ENCODE peak calls at places on chromosomes 1 and 21, in five cellular contexts. P is thoracic aorta, H is kidney epithelial cell, Z is NB4, B is Calu3. I is an unnamed sample.

GRCh38 chr1:225567789-225568188 is 85.1 kb downstream of the ENAH start:
- DNase-seq in P (no peak), H (no peak), Z (peak), B (no peak), I (no peak)

GRCh38 chr1:60978421-60979357 is 103.7 kb upstream of the NFIA start:
- DNase-seq in P (no peak), H (no peak), Z (peak), B (peak), I (no peak)

GRCh38 chr1:204484948-204485347 is 9.7 kb downstream of the PIK3C2B start:
- DNase-seq in P (no peak), H (no peak), Z (no peak), B (no peak), I (no peak)

GRCh38 chr1:171712341-171712740 is 29.5 kb downstream of the VAMP4 start:
- DNase-seq in P (no peak), H (no peak), Z (no peak), B (no peak), I (no peak)

GRCh38 chr1:24119859-24120756 is 8.2 kb upstream of the MYOM3 start:
- DNase-seq in P (no peak), H (peak), Z (no peak), B (no peak), I (no peak)

GRCh38 chr1:85656256-85656655 is 52.0 kb downstream of the ZNHIT6 start:
- DNase-seq in P (no peak), H (no peak), Z (no peak), B (no peak), I (no peak)

GRCh38 chr1:90371106-90371813 is 345.8 kb downstream of the BARHL2 start:
- DNase-seq in P (no peak), H (no peak), Z (peak), B (no peak), I (no peak)

GRCh38 chr1:31785947-31786290 is 21.8 kb upstream of the ADGRB2 start:
- DNase-seq in P (no peak), H (no peak), Z (no peak), B (no peak), I (peak)

GRCh38 chr1:168469690-168470089 is 74.1 kb downstream of the XCL2 start:
- DNase-seq in P (peak), H (no peak), Z (peak), B (peak), I (peak)

GRCh38 chr21:38505654-38506523 is 7.6 kb upstream of the ERG start:
- DNase-seq in P (no peak), H (no peak), Z (peak), B (peak), I (no peak)

GRCh38 chr1:59136541-59137335 is 160.2 kb upstream of the FGGY start:
- DNase-seq in P (no peak), H (no peak), Z (no peak), B (peak), I (no peak)

GRCh38 chr1:91755176-91755575 is 130.8 kb downstream of the TGFBR3 start:
- DNase-seq in P (no peak), H (no peak), Z (no peak), B (no peak), I (no peak)

GRCh38 chr1:244413736-244414135 is 38.0 kb downstream of the ADSS2 start:
- DNase-seq in P (no peak), H (no peak), Z (no peak), B (no peak), I (no peak)

GRCh38 chr21:34915364-34915834 is 133.7 kb downstream of the RUNX1 start:
- DNase-seq in P (no peak), H (no peak), Z (no peak), B (no peak), I (no peak)

GRCh38 chr1:9809122-9809521 is 14.6 kb downstream of the CLSTN1 start:
- DNase-seq in P (no peak), H (no peak), Z (no peak), B (no peak), I (no peak)

GRCh38 chr1:180544050-180544449 is 14.7 kb upstream of the OVAAL start:
- DNase-seq in P (no peak), H (no peak), Z (no peak), B (no peak), I (no peak)

GRCh38 chr1:180586671-180587155 is 27.9 kb downstream of the OVAAL start:
- DNase-seq in P (no peak), H (peak), Z (no peak), B (peak), I (no peak)

GRCh38 chr1:195761102-195761501 is 847.1 kb downstream of the KCNT2 start:
- DNase-seq in P (no peak), H (no peak), Z (no peak), B (no peak), I (no peak)

GRCh38 chr1:37094302-37094701 is 60.0 kb upstream of the GRIK3 start:
- DNase-seq in P (no peak), H (no peak), Z (no peak), B (no peak), I (no peak)

GRCh38 chr1:117232551-117232950 is 21.8 kb upstream of the VTCN1 start:
- DNase-seq in P (no peak), H (no peak), Z (no peak), B (no peak), I (no peak)

GRCh38 chr1:214658785-214659184 is 55.8 kb downstream of the CENPF start:
- DNase-seq in P (no peak), H (peak), Z (no peak), B (peak), I (no peak)

GRCh38 chr1:221761354-221762002 is 19.6 kb upstream of the DUSP10 start:
- DNase-seq in P (no peak), H (no peak), Z (no peak), B (no peak), I (no peak)
- TF ChIP-seq CTCF in P (no peak), H (no peak), Z (no peak), B (no peak), I (no peak)

DNA sequence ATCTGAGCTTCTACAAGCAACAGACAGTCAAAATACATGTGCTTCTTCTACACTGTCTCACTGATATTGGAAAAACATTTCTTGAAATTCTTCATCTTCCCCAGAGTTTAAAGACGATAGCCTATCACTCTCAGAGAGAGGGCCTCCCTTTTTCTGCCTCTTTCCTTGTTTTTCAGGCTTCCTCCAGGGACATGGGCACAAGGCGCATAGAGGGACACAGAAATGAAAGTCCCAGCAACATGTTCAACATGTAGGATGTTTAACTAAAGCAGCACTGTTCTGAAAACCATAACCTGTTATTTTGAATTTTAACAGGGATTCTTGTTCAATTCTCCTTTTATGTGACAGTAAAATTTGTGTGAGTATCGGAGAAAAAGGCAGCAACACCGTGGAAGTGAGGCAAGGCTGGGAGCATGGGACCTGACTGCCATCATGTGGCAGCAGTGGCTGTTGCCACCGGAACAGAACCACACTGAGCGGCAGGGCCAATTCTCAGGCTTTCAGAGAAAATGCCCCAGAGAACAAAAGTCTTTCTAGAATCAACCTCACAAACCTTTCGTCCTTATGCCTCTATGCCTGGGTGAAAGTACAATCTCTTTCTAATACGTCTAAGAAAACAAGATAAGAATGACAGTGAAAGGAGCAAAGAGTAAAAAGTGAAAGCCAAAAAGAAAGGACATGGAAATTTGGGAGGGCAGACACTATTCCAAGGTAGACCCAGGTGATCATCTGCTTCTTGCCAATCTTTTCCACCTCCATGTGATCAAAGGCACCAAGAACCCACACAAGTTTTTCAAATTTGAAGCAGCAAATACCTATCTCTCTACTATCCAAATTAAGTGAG is 54.5 kb downstream of the PCNX2 start:
- DNase-seq in P (no peak), H (no peak), Z (peak), B (peak), I (peak)
- TF ChIP-seq CTCF in P (peak), H (peak), Z (peak), B (peak), I (peak)

DNA sequence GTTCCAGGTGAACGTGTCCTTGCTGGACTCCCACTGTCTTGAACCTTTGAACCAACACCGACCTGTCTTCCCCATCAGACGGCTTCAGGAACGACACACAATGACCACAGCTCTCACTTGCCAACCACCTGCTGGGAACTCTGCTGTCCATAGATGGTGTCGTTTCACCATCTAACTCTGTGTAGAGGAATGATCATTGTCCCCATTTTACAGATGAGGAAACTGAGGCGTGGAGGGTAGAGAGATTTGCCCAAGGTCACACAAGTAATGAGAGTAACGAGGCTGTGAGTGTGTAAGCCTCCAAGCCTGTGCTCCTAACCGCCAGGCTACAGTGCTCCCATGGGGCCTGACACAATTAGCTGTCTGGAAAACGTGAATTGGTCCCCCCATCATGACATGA is 9.9 kb upstream of the PLEKHG5 start:
- DNase-seq in P (no peak), H (no peak), Z (no peak), B (no peak), I (no peak)
- TF ChIP-seq CTCF in P (no peak), H (no peak), Z (no peak), B (no peak), I (no peak)

GRCh38 chr1:154320882-154321608 is at the start of gene AQP10:
- DNase-seq in P (no peak), H (no peak), Z (no peak), B (no peak), I (no peak)
- TF ChIP-seq CTCF in P (no peak), H (no peak), Z (no peak), B (no peak), I (no peak)

DNA sequence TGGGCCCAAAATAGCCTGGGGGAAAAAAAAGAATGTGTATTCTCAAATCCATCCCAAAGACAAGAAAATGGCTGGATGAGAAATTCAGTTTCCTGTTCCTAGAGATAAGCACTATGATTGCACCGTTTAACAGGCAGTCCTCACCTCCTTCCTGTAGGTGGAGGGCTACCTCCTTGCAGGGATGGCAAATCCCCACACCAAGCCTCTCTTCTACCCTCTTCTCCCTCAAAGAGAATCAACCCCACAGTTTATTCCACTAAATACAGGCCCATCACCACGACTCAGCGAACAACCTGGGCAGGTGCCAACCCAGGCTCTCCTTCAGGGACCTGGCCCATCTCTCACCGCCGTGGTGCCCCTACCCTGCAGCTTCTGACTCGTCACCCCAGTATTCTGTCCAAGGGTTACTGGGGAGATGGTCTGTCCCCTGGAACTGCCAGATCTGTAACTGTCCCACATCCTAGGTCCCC is 3.4 kb upstream of the CHD5 start:
- DNase-seq in P (no peak), H (no peak), Z (peak), B (no peak), I (no peak)
- TF ChIP-seq CTCF in P (no peak), H (no peak), Z (no peak), B (no peak), I (peak)

DNA sequence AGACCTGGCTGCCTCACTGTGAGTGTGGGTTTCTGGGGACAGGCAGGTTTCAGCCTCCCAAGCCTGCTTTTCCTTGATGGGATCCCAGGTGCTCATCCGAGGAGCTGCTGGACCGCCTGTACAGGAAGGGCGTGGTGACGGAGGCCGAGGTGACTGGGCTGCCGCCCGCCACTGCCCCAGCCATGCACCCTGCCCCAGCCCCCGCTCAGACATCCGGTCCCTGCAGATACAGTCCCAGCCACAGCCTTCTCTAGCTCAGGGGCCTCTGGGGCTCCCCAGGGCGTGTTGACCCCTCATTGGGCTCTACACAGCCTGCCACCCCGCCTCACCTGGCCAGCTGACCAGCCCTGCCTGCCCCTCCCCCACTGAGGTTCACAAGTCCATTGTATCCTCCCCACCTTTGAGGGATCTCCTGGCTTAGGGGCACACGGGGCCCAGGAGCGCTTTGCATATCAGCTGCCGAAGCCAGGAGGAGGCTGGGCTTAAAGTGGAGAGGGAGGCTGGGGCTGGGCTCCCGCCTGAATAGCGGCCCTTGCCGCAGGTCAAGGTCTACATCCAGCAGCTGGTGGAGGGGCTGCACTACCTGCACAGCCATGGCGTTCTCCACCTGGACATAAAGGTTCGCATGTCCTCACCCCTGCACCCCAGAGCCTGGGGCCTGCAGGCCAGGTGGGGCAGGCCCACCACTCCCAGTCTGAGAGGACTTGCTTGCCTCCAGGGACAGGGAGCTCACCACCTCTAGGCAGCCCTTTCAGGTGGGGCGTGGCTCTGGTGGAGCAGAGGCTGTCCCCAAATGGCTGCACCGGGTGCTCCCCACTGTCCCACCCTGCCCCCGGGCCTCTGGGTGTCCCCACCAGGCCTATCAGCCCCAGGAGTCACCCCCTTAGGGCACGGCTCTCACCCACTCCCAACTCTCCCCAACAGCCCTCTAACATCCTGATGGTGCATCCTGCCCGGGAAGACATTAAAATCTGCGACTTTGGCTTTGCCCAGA is 38.5 kb downstream of the TRIM11 start:
- DNase-seq in P (no peak), H (no peak), Z (peak), B (peak), I (peak)
- TF ChIP-seq CTCF in P (no peak), H (no peak), Z (no peak), B (no peak), I (no peak)

GRCh38 chr1:190464686-190465085 is 13.0 kb downstream of the BRINP3 start:
- DNase-seq in P (no peak), H (no peak), Z (no peak), B (no peak), I (no peak)
- TF ChIP-seq CTCF in P (no peak), H (no peak), Z (no peak), B (no peak), I (no peak)